ENCODE peak calls at places on chromosomes 16 and 17, in five cellular contexts. O is fibroblast of lung; J is esophagus squamous epithelium; S is CD8-positive, alpha-beta memory T cell; K is heart left ventricle. Q is an unnamed sample.

GRCh38 chr17:47810200-47810821 is 11.3 kb downstream of the OSBPL7 start:
- DNase-seq in J (no peak), K (no peak), S (peak; percentile 47), O (peak; percentile 84), Q (no peak)

GRCh38 chr16:46839986-46840443 is 9.0 kb upstream of the C16orf87 start:
- DNase-seq in J (no peak), O (no peak), S (no peak), K (no peak), Q (no peak)

GRCh38 chr17:78294776-78295175 is 63.3 kb downstream of the TMEM235 start:
- DNase-seq in O (peak; percentile 21), K (no peak), J (no peak), S (no peak), Q (no peak)

GRCh38 chr17:41145261-41145660 is 4.4 kb downstream of the KRTAP4-5 start:
- DNase-seq in J (no peak), O (no peak), S (no peak), K (no peak), Q (no peak)

GRCh38 chr17:7156342-7156940 is 22.7 kb downstream of the ASGR1 start:
- DNase-seq in O (no peak), S (no peak), K (no peak), J (no peak), Q (no peak)

GRCh38 chr17:65565559-65565958 is 4.1 kb upstream of the AXIN2 start:
- DNase-seq in J (no peak), S (no peak), K (no peak), O (no peak), Q (no peak)

GRCh38 chr17:14356043-14356637 is 55.3 kb downstream of the HS3ST3B1 start:
- DNase-seq in J (no peak), S (no peak), O (no peak), K (no peak), Q (no peak)

GRCh38 chr17:7367083-7367482 is 12.1 kb downstream of the TMEM95 start:
- DNase-seq in S (no peak), O (no peak), K (no peak), J (no peak), Q (no peak)

GRCh38 chr17:60554377-60554788 is 28.3 kb upstream of the APPBP2 start:
- DNase-seq in K (no peak), O (peak; percentile 94), J (no peak), S (no peak), Q (no peak)

GRCh38 chr16:53678155-53678554 is 25.5 kb downstream of the RPGRIP1L start:
- DNase-seq in K (no peak), O (no peak), J (no peak), S (no peak), Q (no peak)

GRCh38 chr17:34980353-34980680 is at the start of gene LIG3:
- DNase-seq in O (peak; percentile 93), J (peak; percentile 55), K (peak; percentile 96), S (peak; percentile 90), Q (peak; percentile 92)

GRCh38 chr16:20901441-20902112 is 1.0 kb downstream of the LYRM1 start:
- DNase-seq in K (peak; percentile 66), O (peak; percentile 66), J (no peak), S (no peak), Q (no peak)

GRCh38 chr16:4663756-4664465 is 29.5 kb upstream of the NUDT16L1 start:
- DNase-seq in O (no peak), S (no peak), J (no peak), K (peak; percentile 74), Q (no peak)

GRCh38 chr16:3948378-3948995 is 68.0 kb upstream of the CREBBP start:
- DNase-seq in K (no peak), S (no peak), J (no peak), O (no peak), Q (no peak)

GRCh38 chr16:8295436-8295835 is 294.9 kb downstream of the TMEM114 start:
- DNase-seq in K (no peak), J (no peak), S (no peak), O (no peak), Q (no peak)

GRCh38 chr17:34386925-34387550 is 24.0 kb upstream of the CCL1 start:
- DNase-seq in J (no peak), K (no peak), S (no peak), O (peak; percentile 35), Q (peak; percentile 58)

GRCh38 chr16:57976331-57976796 is 5.4 kb upstream of the CNGB1 start:
- DNase-seq in J (no peak), O (no peak), S (no peak), K (peak; percentile 33), Q (no peak)

GRCh38 chr17:2394775-2395191 is 6.1 kb downstream of the MNT start:
- DNase-seq in K (no peak), O (no peak), S (no peak), J (no peak), Q (no peak)

GRCh38 chr17:2393184-2393953 is 7.5 kb downstream of the MNT start:
- DNase-seq in S (peak; percentile 91), K (peak; percentile 94), J (no peak), O (peak; percentile 83), Q (peak; percentile 73)

GRCh38 chr17:2395258-2396170 is 5.3 kb downstream of the MNT start:
- DNase-seq in J (no peak), K (peak; percentile 62), S (no peak), O (no peak), Q (no peak)

GRCh38 chr17:2392252-2393183 is 8.3 kb downstream of the MNT start:
- DNase-seq in S (peak; percentile 98), J (peak; percentile 74), K (peak; percentile 97), O (peak; percentile 93), Q (peak; percentile 79)

DNA sequence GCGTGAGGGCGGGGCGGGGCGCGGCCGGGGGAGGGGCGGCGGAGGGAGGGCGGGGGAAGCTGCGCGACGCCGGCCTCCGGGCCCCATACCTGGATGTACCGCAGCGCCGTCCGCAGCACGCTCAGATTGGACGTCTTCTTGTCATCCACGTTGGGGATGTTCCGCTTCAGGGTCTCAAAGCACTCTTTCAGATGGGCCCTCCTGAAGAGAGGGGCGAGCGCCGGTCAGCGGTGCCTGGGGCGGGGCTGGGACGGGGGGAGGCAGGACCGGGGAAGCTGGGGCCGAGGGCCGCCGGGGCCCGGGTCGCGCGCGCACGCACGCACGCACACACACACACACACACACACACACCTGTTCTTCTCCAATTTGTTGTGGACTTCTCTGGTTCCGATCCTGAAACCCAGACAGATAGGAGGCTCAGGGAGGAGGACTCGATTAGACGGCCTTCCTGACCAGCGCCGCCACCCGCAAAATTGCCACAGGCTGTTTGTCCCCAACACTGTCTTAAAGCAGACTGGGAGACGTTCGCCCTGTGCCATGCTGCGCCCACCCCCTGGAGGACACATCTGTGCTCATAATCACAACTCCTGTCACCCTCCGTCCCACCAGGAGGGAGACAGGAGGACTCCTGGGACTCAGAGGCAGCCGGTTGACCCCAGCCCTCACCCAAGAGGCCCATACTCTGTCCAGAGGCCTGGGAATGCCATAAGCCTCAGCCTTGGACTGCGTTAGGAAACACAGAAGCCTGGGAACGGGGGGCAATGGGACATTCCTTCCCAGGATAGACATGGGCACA is 6.7 kb downstream of the MNT start:
- DNase-seq in S (no peak), K (no peak), J (no peak), O (no peak), Q (no peak)
- H3K4me3 ChIP-seq in S (no peak overlapping the region), K (peak overlapping the region; percentile 86), J (peak overlapping the region; percentile 63), O (no peak overlapping the region), Q (peak overlapping the region; percentile 48)

GRCh38 chr16:67834242-67834614 is 7.9 kb upstream of the THAP11 start:
- DNase-seq in S (no peak), K (no peak), O (no peak), J (no peak), Q (no peak)
- H3K4me3 ChIP-seq in S (peak overlapping the region; percentile 90), K (peak overlapping the region; percentile 89), O (peak overlapping the region; percentile 93), J (no peak overlapping the region), Q (peak overlapping the region; percentile 68)

DNA sequence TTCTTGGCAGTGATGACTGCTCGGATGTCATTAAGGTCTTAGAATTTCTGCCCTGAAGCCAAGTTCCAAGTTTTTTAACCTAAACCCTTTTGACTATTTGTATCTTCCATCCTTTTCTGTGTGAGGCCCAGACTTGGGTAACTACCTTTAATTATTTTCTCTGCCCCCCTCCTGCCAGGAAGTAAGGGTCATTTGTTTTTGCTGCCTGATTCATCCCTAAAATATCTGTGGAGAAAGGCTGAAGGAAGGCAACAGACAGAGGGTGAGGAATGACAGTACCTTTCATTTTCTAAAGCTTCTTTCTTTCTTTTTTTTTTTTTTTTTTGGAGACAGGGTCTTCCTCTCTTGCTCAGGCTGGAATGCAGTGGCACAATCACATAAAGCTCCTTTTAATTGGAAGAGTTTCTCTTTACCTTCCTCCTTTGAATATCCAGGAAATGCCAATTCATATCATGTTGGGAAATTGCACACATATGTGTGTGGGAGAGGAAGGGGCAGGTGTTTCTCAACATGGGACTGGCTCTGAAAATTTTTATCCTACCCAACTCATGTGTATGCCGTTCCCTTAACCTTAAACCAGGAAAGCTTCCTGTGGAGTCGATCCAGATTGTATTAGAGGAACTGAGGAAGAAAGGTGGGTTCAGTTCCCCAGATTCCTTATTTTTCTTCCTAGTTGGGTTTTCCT is 959 bp downstream of the VPS25 start:
- DNase-seq in O (no peak), S (no peak), J (no peak), K (no peak), Q (no peak)
- H3K4me3 ChIP-seq in O (peak overlapping the region; percentile 98), S (peak overlapping the region; percentile 99), J (peak overlapping the region; percentile 64), K (peak overlapping the region; percentile 87), Q (peak overlapping the region; percentile 99)

DNA sequence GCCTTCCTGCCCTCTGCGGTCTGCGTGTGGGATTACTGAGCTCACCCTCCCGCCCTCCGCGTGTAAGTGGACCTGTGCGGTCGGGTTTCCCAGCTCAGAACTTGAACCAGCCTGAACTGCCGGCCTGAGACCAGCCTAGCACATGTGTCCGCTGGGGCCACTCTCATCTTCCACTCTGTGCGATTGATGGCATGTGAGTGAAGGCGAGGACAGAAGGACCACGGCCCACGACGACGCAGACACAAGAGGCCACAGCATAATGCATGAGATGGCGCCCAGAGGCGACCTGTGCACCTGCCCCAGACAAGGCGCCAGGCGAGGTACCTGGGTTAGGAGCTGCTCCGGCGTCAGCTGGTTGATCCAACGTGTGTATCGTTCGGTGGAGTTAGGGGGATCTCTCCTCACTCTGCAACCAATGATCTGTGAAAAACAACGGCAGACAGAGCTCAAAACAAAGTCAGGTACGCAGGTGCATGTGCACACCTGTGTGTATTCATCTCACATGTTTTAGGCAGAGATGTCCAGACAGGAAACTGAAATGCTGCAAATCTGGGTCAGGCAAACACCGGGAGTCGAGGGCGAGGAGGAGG is 74.5 kb upstream of the METRNL start:
- DNase-seq in J (no peak), O (no peak), S (no peak), K (no peak), Q (no peak)
- H3K4me3 ChIP-seq in J (no peak overlapping the region), O (no peak overlapping the region), S (no peak overlapping the region), K (no peak overlapping the region), Q (no peak overlapping the region)

GRCh38 chr17:18187816-18188761 is 4.5 kb downstream of the ALKBH5 start:
- DNase-seq in J (no peak), S (no peak), O (peak; percentile 12), K (peak; percentile 54), Q (no peak)
- H3K4me3 ChIP-seq in J (no peak overlapping the region), S (peak overlapping the region; percentile 95), O (peak overlapping the region; percentile 82), K (peak overlapping the region; percentile 98), Q (no peak overlapping the region)

GRCh38 chr17:19712436-19713004 is 3.9 kb downstream of the SLC47A2 start:
- DNase-seq in O (no peak), S (no peak), K (no peak), J (no peak), Q (no peak)

GRCh38 chr17:19716108-19717030 is at the start of gene SLC47A2:
- DNase-seq in K (peak; percentile 60), J (no peak), S (no peak), O (no peak), Q (no peak)

GRCh38 chr17:19713462-19713861 is 2.9 kb downstream of the SLC47A2 start:
- DNase-seq in S (no peak), J (no peak), O (no peak), K (no peak), Q (no peak)

GRCh38 chr17:19714542-19715411 is 1.6 kb downstream of the SLC47A2 start:
- DNase-seq in S (no peak), O (no peak), K (no peak), J (no peak), Q (no peak)

GRCh38 chr17:19713901-19714361 is 2.5 kb downstream of the SLC47A2 start:
- DNase-seq in K (no peak), S (no peak), J (no peak), O (no peak), Q (no peak)
- H3K4me3 ChIP-seq in K (no peak overlapping the region), S (no peak overlapping the region), J (no peak overlapping the region), O (no peak overlapping the region), Q (no peak overlapping the region)